ENCODE peak calls at places on chromosomes 6 and 20, in five cellular contexts. V, B, D, H and Q are unnamed samples.

GRCh38 chr6:15280023-15280422 is 34.2 kb downstream of the JARID2 start:
- DNase-seq in V (peak; percentile 30), B (no peak), D (no peak), H (no peak), Q (no peak)

GRCh38 chr6:91045152-91045551 is 458.3 kb upstream of the MAP3K7 start:
- DNase-seq in V (peak; percentile 32), B (no peak), D (peak; percentile 56), H (no peak), Q (no peak)

GRCh38 chr6:71375676-71376075 is 87.1 kb downstream of the OGFRL1 start:
- DNase-seq in V (no peak), B (no peak), D (no peak), H (no peak), Q (no peak)

GRCh38 chr20:48761914-48762313 is 65.9 kb downstream of the PREX1 start:
- DNase-seq in V (no peak), B (no peak), D (no peak), H (no peak), Q (no peak)

GRCh38 chr20:44728835-44729342 is 13.7 kb downstream of the CCN5 start:
- DNase-seq in V (peak; percentile 99), B (no peak), D (peak; percentile 81), H (peak; percentile 96), Q (no peak)

GRCh38 chr6:5684320-5684719 is 322.4 kb downstream of the NRN1 start:
- DNase-seq in V (peak; percentile 21), B (no peak), D (peak; percentile 21), H (no peak), Q (no peak)

GRCh38 chr6:4593891-4594445 is 182.2 kb upstream of the CDYL start:
- DNase-seq in V (no peak), B (no peak), D (no peak), H (no peak), Q (no peak)

GRCh38 chr6:20631525-20631924 is 97.3 kb downstream of the CDKAL1 start:
- DNase-seq in V (no peak), B (no peak), D (no peak), H (no peak), Q (no peak)

GRCh38 chr6:42441059-42441471 is 10.7 kb downstream of the TRERF1 start:
- DNase-seq in V (no peak), B (no peak), D (no peak), H (no peak), Q (no peak)

GRCh38 chr20:35492352-35492751 is 37.0 kb downstream of the CEP250 start:
- DNase-seq in V (no peak), B (no peak), D (no peak), H (no peak), Q (no peak)

GRCh38 chr20:24149881-24150307 is 161.3 kb upstream of the GGTLC1 start:
- DNase-seq in V (peak; percentile 2), B (no peak), D (no peak), H (no peak), Q (peak; percentile 44)

GRCh38 chr6:143941852-143942627 is 66.0 kb downstream of the PLAGL1 start:
- DNase-seq in V (peak; percentile 56), B (peak; percentile 49), D (peak; percentile 16), H (peak; percentile 72), Q (peak; percentile 43)

GRCh38 chr6:43923376-43924221 is 153.6 kb downstream of the VEGFA start:
- DNase-seq in V (peak; percentile 90), B (no peak), D (no peak), H (peak; percentile 88), Q (no peak)

GRCh38 chr6:163333038-163333437 is 81.5 kb upstream of the QKI start:
- DNase-seq in V (no peak), B (no peak), D (no peak), H (no peak), Q (no peak)

GRCh38 chr20:13644010-13644409 is 5.3 kb upstream of the TASP1 start:
- DNase-seq in V (peak; percentile 24), B (no peak), D (no peak), H (peak; percentile 44), Q (no peak)

GRCh38 chr6:134245691-134246090 is 72.2 kb downstream of the SGK1 start:
- DNase-seq in V (no peak), B (no peak), D (no peak), H (no peak), Q (no peak)

GRCh38 chr6:106253731-106254130 is 71.8 kb downstream of the ATG5 start:
- DNase-seq in V (no peak), B (no peak), D (no peak), H (peak; percentile 71), Q (no peak)

GRCh38 chr6:145929037-145929633 is 35.0 kb downstream of the SHPRH start:
- DNase-seq in V (peak; percentile 48), B (no peak), D (peak; percentile 25), H (peak; percentile 41), Q (no peak)

GRCh38 chr6:41531591-41532582 is 14.3 kb upstream of the FOXP4 start:
- DNase-seq in V (no peak), B (peak; percentile 28), D (peak; percentile 47), H (peak; percentile 61), Q (no peak)

GRCh38 chr6:163793584-163793983 is 379.1 kb downstream of the QKI start:
- DNase-seq in V (peak; percentile 86), B (no peak), D (no peak), H (peak; percentile 87), Q (no peak)

GRCh38 chr6:157264701-157265100 is 58.6 kb downstream of the TMEM242 start:
- DNase-seq in V (no peak), B (no peak), D (peak; percentile 96), H (no peak), Q (no peak)

GRCh38 chr6:20172842-20173456 is 39.3 kb downstream of the MBOAT1 start:
- DNase-seq in V (no peak), B (no peak), D (no peak), H (no peak), Q (no peak)

GRCh38 chr20:44496976-44497375 is 21.3 kb downstream of the TTPAL start:
- DNase-seq in V (peak; percentile 85), B (no peak), D (no peak), H (peak; percentile 94), Q (no peak)

GRCh38 chr6:168133186-168133585 is 54.2 kb upstream of the FRMD1 start:
- DNase-seq in V (no peak), B (no peak), D (no peak), H (peak; percentile 62), Q (peak; percentile 10)

GRCh38 chr20:49344975-49345374 is 67.1 kb upstream of the ZNFX1 start:
- DNase-seq in V (peak; percentile 92), B (no peak), D (no peak), H (peak; percentile 98), Q (no peak)

GRCh38 chr6:27650620-27651370 is 177.9 kb upstream of the ZNF184 start:
- DNase-seq in V (peak; percentile 83), B (no peak), D (no peak), H (peak; percentile 82), Q (peak; percentile 51)

GRCh38 chr6:43980004-43980795 is 147.1 kb downstream of the MRPL14 start:
- DNase-seq in V (no peak), B (no peak), D (peak; percentile 87), H (no peak), Q (no peak)

GRCh38 chr6:21438986-21439352 is 154.6 kb upstream of the SOX4 start:
- DNase-seq in V (no peak), B (no peak), D (no peak), H (no peak), Q (no peak)

GRCh38 chr20:55160022-55160421 is 684.6 kb downstream of the DOK5 start:
- DNase-seq in V (no peak), B (no peak), D (no peak), H (no peak), Q (no peak)

GRCh38 chr6:96059586-96059985 is 43.8 kb downstream of the FUT9 start:
- DNase-seq in V (peak; percentile 38), B (no peak), D (no peak), H (no peak), Q (no peak)

GRCh38 chr20:5316188-5317158 is at the start of gene PROKR2:
- DNase-seq in V (no peak), B (no peak), D (peak; percentile 5), H (peak; percentile 4), Q (no peak)